ENCODE peak calls at places on chromosomes 5 and 9, in six cellular contexts. R is H1, Q is HCT116, E is GM12878, P is HepG2, H is K562. C is an unnamed sample.

GRCh38 chr5:69213513-69214215 is 21.0 kb upstream of the CDK7 start:
- DNase-seq in R (no peak), Q (no peak), E (no peak), P (peak; percentile 81), H (no peak), C (no peak)

GRCh38 chr5:103362211-103362610 is 103.6 kb downstream of the MACIR start:
- DNase-seq in R (no peak), Q (no peak), E (no peak), P (no peak), H (no peak), C (no peak)

GRCh38 chr5:19002111-19002510 is 985.9 kb downstream of the CDH18 start:
- DNase-seq in R (no peak), Q (no peak), E (no peak), P (no peak), H (no peak), C (no peak)

GRCh38 chr5:147098233-147098790 is 136.5 kb upstream of the STK32A start:
- DNase-seq in R (peak; percentile 67), Q (peak; percentile 42), E (no peak), P (peak; percentile 33), H (no peak), C (peak; percentile 33)

GRCh38 chr9:79387091-79387490 is 184.7 kb upstream of the TLE4 start:
- DNase-seq in R (no peak), Q (no peak), E (no peak), P (no peak), H (no peak), C (no peak)

GRCh38 chr5:2896371-2897275 is 145.1 kb upstream of the IRX2 start:
- DNase-seq in R (peak; percentile 39), Q (no peak), E (no peak), P (no peak), H (no peak), C (no peak)

GRCh38 chr5:16669776-16670175 is 53.0 kb upstream of the RETREG1 start:
- DNase-seq in R (no peak), Q (no peak), E (no peak), P (no peak), H (no peak), C (no peak)

GRCh38 chr9:26112724-26113123 is 434.5 kb upstream of the TUSC1 start:
- DNase-seq in R (no peak), Q (no peak), E (no peak), P (no peak), H (no peak), C (no peak)

GRCh38 chr9:114216976-114217375 is 61.6 kb downstream of the COL27A1 start:
- DNase-seq in R (no peak), Q (no peak), E (no peak), P (no peak), H (no peak), C (no peak)

GRCh38 chr5:32173394-32174010 is 617 bp downstream of the GOLPH3 start:
- DNase-seq in R (peak; percentile 65), Q (no peak), E (no peak), P (peak; percentile 33), H (peak; percentile 43), C (no peak)

GRCh38 chr5:58683567-58683966 is 100.7 kb downstream of the RAB3C start:
- DNase-seq in R (no peak), Q (no peak), E (no peak), P (no peak), H (no peak), C (no peak)

GRCh38 chr9:115694014-115694413 is 459.6 kb upstream of the PAPPA start:
- DNase-seq in R (peak; percentile 52), Q (no peak), E (no peak), P (peak; percentile 11), H (no peak), C (peak; percentile 57)

GRCh38 chr9:135130266-135130976 is 43.0 kb downstream of the OLFM1 start:
- DNase-seq in R (no peak), Q (peak; percentile 63), E (peak; percentile 13), P (no peak), H (peak; percentile 31), C (no peak)

GRCh38 chr5:90549729-90550275 is 8.8 kb upstream of the ADGRV1 start:
- DNase-seq in R (no peak), Q (no peak), E (no peak), P (no peak), H (no peak), C (no peak)

GRCh38 chr9:87498816-87499454 is 1.3 kb downstream of the DAPK1 start:
- DNase-seq in R (no peak), Q (no peak), E (no peak), P (no peak), H (no peak), C (no peak)

DNA sequence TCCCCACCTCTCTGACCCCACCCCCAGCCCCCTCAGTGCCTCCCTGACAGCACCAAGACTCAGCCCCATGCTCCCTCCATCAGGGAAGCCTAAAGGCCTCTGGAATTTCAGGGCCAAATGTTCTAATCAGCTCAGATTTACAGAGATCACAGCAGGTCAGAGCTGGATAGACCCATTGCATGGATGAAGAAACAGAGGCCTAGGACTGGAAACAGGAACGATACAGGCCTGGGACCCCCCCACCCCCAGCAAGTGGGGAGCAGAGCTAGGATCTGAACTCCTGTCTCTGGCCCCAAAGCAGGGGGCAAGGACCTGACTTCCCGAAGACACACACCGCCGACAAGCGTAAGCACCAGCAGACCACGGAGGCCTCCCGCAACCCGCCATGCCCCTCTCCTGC is 31.6 kb downstream of the NDUFA8 start:
- DNase-seq in R (no peak), Q (no peak), E (no peak), P (no peak), H (no peak), C (no peak)
- TF ChIP-seq ZNF274 in R (no peak), Q (no peak), E (no peak), P (no peak), H (no peak), C (no peak)

DNA sequence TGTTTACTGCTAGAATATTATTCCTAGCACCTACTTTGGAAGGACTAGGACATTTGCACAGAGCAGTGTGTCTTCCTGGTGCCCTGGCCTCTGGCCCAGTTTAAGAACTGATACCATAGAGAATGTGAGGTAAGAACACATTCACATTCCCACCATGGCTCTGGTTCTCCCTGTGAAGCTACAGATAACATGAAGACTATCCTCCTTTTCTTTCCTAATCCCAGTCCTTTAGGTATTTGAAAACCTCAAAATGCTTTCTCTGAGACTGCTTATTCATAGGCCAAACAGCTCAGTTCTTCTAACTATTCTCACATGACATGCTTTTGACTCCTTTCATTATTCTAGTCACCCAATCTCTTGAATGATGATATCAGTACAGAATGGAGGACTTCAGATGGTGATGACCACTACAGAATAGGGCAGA is 11.9 kb downstream of the FAM219A start:
- DNase-seq in R (no peak), Q (no peak), E (no peak), P (no peak), H (no peak), C (no peak)
- TF ChIP-seq ZNF274 in R (no peak), Q (no peak), E (no peak), P (no peak), H (no peak), C (no peak)

DNA sequence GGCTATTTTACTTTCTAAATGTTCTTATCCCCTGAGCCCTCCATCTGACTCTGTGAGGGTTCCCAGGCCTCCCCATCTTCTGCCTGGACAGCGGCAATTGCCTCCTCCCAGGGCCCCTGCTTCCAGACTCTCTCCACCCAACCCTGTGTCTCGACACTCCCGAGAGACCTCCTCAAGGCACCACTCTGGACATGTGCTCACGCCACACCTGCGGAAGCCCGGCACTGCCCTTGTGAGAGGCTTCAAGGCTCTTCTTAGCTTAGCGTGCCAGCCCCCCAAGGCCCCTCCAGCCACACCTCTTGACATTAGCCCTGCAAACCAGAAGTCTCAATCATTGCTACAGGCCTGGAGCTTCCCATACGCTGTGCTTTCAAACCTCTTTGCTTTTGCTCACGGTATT is 124.1 kb downstream of the CRB2 start:
- DNase-seq in R (no peak), Q (no peak), E (no peak), P (no peak), H (no peak), C (no peak)
- TF ChIP-seq ZNF274 in R (no peak), Q (no peak), E (no peak), P (no peak), H (no peak), C (no peak)

GRCh38 chr9:118223111-118223510 is 518.9 kb downstream of the TLR4 start:
- DNase-seq in R (no peak), Q (no peak), E (no peak), P (no peak), H (no peak), C (no peak)

DNA sequence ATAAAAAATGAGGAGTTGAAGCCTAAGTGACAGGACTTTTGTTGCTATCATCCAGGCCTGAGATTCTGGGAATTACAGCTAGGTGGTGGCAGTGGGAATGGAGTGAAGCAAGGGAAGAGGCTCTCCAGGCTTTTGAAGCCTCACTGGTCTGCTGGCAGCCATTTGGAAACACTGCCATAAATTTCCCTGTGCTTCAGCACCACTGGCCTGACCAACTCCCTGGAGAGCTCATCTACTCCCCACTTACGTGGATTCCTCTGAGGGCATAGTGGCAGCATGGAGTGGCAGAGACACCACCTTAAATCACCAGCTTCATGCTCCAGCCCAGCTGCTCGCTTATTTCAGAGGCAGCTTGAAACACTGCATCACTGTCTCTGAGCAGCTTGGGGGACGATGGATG is 518.2 kb downstream of the TLR4 start:
- DNase-seq in R (no peak), Q (no peak), E (no peak), P (no peak), H (no peak), C (peak; percentile 20)
- TF ChIP-seq ZNF274 in R (no peak), Q (no peak), E (no peak), P (no peak), H (no peak), C (no peak)

GRCh38 chr5:54718647-54719046 is 201.1 kb downstream of the SNX18 start:
- DNase-seq in R (no peak), Q (no peak), E (no peak), P (no peak), H (no peak), C (no peak)

GRCh38 chr5:54719384-54720306 is 202.1 kb downstream of the SNX18 start:
- DNase-seq in R (peak; percentile 61), Q (no peak), E (no peak), P (no peak), H (no peak), C (peak; percentile 50)

GRCh38 chr5:54717459-54717858 is 199.9 kb downstream of the SNX18 start:
- DNase-seq in R (no peak), Q (no peak), E (no peak), P (no peak), H (no peak), C (no peak)

GRCh38 chr5:54720346-54720745 is 202.8 kb downstream of the SNX18 start:
- DNase-seq in R (no peak), Q (no peak), E (no peak), P (no peak), H (no peak), C (no peak)

DNA sequence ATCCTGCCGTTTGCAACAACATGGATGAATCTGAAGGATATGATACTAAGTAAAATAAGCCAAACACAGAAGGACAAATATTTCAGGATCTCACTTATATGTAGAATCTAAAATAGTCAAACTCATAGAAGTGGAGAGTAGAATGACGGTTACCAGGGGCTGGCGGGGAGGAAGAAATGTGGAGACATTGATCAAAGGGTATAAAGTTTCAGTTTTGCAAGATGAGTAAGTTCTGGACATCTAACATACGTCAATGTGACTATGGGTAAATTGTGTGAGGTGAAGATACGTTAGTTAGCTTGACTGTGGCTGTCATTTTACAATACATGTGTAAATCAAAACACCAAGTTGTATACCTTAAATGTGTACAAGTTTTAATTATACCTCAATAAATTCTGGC is 200.3 kb downstream of the SNX18 start:
- DNase-seq in R (no peak), Q (no peak), E (no peak), P (no peak), H (no peak), C (no peak)
- TF ChIP-seq ZNF274 in R (no peak), Q (no peak), E (no peak), P (no peak), H (no peak), C (no peak)

GRCh38 chr5:149094996-149095395 is 32.1 kb upstream of the SH3TC2 start:
- DNase-seq in R (no peak), Q (no peak), E (no peak), P (no peak), H (no peak), C (no peak)
- TF ChIP-seq ZNF274 in R (no peak), Q (no peak), E (no peak), P (no peak), H (no peak), C (no peak)

C was measured in NT2/D1.